ENCODE peak calls at places on chromosome 1, in six cellular contexts. S is WTC11, I is HCT116, K is H1, J is HepG2, T is GM12878. U is an unnamed sample.

GRCh38 chr1:23554481-23555224 is 4.6 kb downstream of the ID3 start:
- DNase-seq in I (peak; percentile 64), J (peak; percentile 76), T (no peak), K (no peak), S (peak; percentile 90), U (peak; percentile 92)

GRCh38 chr1:56934400-56935080 is 31.3 kb downstream of the C8B start:
- DNase-seq in T (no peak), S (no peak), I (no peak), J (no peak), K (no peak), U (no peak)

GRCh38 chr1:184945678-184946412 is 28.5 kb downstream of the NIBAN1 start:
- DNase-seq in S (no peak), T (peak; percentile 31), J (no peak), K (no peak), I (no peak), U (no peak)

GRCh38 chr1:22763479-22764200 is 53.0 kb downstream of the EPHB2 start:
- DNase-seq in I (no peak), T (peak; percentile 25), K (no peak), J (no peak), S (no peak), U (no peak)

GRCh38 chr1:29849038-29849750 is 612.9 kb downstream of the PTPRU start:
- DNase-seq in S (peak; percentile 76), I (no peak), J (peak; percentile 32), K (peak; percentile 56), T (peak; percentile 1), U (peak; percentile 50)

GRCh38 chr1:74363220-74363619 is 128.0 kb downstream of the TNNI3K start:
- DNase-seq in J (no peak), K (no peak), S (no peak), I (no peak), T (no peak), U (no peak)

GRCh38 chr1:236354330-236355147 is 39.5 kb upstream of the EDARADD start:
- DNase-seq in J (no peak), I (no peak), K (no peak), S (no peak), T (no peak), U (no peak)

GRCh38 chr1:26328597-26328996 is 10.8 kb downstream of the CD52 start:
- DNase-seq in J (no peak), K (no peak), I (no peak), T (no peak), S (no peak), U (no peak)

GRCh38 chr1:42017259-42017658 is 98.5 kb upstream of the HIVEP3 start:
- DNase-seq in S (no peak), J (no peak), T (peak; percentile 61), K (no peak), I (no peak), U (no peak)

GRCh38 chr1:89871768-89872473 is 51.1 kb downstream of the LRRC8D start:
- DNase-seq in K (no peak), J (no peak), I (no peak), T (no peak), S (no peak), U (no peak)

GRCh38 chr1:165443539-165444289 is 1.2 kb downstream of the RXRG start:
- DNase-seq in I (no peak), S (peak; percentile 18), T (no peak), K (no peak), J (no peak), U (no peak)

GRCh38 chr1:203769505-203770343 is 4.7 kb downstream of the LAX1 start:
- DNase-seq in S (no peak), T (no peak), K (no peak), I (no peak), J (peak; percentile 73), U (no peak)

GRCh38 chr1:41823453-41823852 is 95.3 kb downstream of the HIVEP3 start:
- DNase-seq in J (no peak), I (no peak), T (no peak), S (peak; percentile 79), K (peak; percentile 83), U (no peak)

GRCh38 chr1:86419277-86419903 is 4.6 kb upstream of the CLCA2 start:
- DNase-seq in J (no peak), T (no peak), S (peak; percentile 40), K (no peak), I (no peak), U (peak; percentile 30)

GRCh38 chr1:237677979-237678378 is 212.7 kb downstream of the ZP4 start:
- DNase-seq in I (no peak), J (no peak), S (no peak), T (no peak), K (no peak), U (no peak)

GRCh38 chr1:31196685-31197084 is 43.0 kb downstream of the NKAIN1 start:
- DNase-seq in J (no peak), S (no peak), I (no peak), K (no peak), T (no peak), U (no peak)

GRCh38 chr1:12113433-12114339 is 50.6 kb downstream of the TNFRSF8 start:
- DNase-seq in K (no peak), S (no peak), J (no peak), T (no peak), I (no peak), U (peak; percentile 26)

GRCh38 chr1:178609015-178609414 is 96.1 kb downstream of the TEX35 start:
- DNase-seq in T (no peak), J (no peak), K (no peak), I (no peak), S (no peak), U (no peak)

GRCh38 chr1:172421974-172422604 is 1.6 kb downstream of the C1orf105 start:
- DNase-seq in T (no peak), I (no peak), S (no peak), J (no peak), K (no peak), U (no peak)

GRCh38 chr1:153357853-153358690 is at the start of gene S100A9:
- DNase-seq in S (no peak), K (no peak), J (no peak), T (no peak), I (no peak), U (no peak)

GRCh38 chr1:45477646-45478045 is 13.3 kb downstream of the TESK2 start:
- DNase-seq in T (no peak), S (no peak), J (no peak), K (no peak), I (no peak), U (no peak)

GRCh38 chr1:8814870-8815269 is 2.6 kb downstream of the RERE start:
- DNase-seq in I (no peak), J (no peak), K (no peak), S (no peak), T (no peak), U (peak; percentile 61)

GRCh38 chr1:168520052-168520751 is 23.6 kb downstream of the XCL2 start:
- DNase-seq in J (no peak), K (no peak), S (peak; percentile 24), I (no peak), T (no peak), U (no peak)

GRCh38 chr1:101436100-101436511 is 199.3 kb downstream of the S1PR1 start:
- DNase-seq in J (no peak), I (no peak), S (no peak), K (no peak), T (peak; percentile 82), U (no peak)

GRCh38 chr1:101440484-101440883 is 203.7 kb downstream of the S1PR1 start:
- DNase-seq in K (no peak), I (no peak), T (no peak), S (no peak), J (no peak), U (no peak)

GRCh38 chr1:101438359-101438758 is 201.5 kb downstream of the S1PR1 start:
- DNase-seq in J (peak; percentile 2), T (no peak), I (no peak), S (no peak), K (no peak), U (no peak)
- TF ChIP-seq ATF3 in J (no peak), T (no peak), I (no peak), S (no peak), K (no peak), U (no peak)

GRCh38 chr1:177270863-177271262 is 100.1 kb downstream of the BRINP2 start:
- DNase-seq in I (no peak), T (no peak), J (no peak), K (no peak), S (no peak), U (no peak)
- TF ChIP-seq ATF3 in I (no peak), T (no peak), J (no peak), K (no peak), S (no peak), U (no peak)

DNA sequence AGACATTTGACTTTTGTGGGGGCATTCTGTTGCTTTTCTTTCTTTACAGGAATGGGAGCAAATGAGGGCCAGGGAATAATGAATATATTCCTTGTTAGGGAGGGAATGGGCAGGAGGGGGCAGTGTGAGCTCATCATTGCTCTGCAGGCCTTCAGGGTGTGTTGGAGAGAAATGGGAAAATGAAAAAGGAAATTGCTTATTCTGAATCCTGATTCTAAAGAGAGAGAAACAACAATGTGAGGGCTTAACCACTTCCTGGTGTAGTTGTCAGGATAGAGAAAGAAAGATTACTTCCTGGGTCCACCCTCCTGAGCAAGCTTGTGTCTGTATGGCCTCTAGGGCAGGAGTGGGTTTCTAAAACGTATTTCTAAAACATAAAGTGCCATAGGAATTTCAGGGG is 28.3 kb downstream of the VANGL2 start:
- DNase-seq in T (peak; percentile 81), I (peak; percentile 16), K (no peak), J (no peak), S (peak; percentile 46), U (peak; percentile 77)
- TF ChIP-seq ATF3 in T (no peak), I (no peak), K (no peak), J (no peak), S (no peak), U (no peak)

GRCh38 chr1:62386351-62387121 is 50.3 kb upstream of the USP1 start:
- DNase-seq in S (no peak), K (no peak), T (no peak), I (no peak), J (peak; percentile 88), U (no peak)

GRCh38 chr1:62381831-62382505 is 54.9 kb upstream of the USP1 start:
- DNase-seq in K (no peak), S (no peak), I (no peak), T (no peak), J (no peak), U (no peak)

GRCh38 chr1:62385923-62386322 is 50.9 kb upstream of the USP1 start:
- DNase-seq in I (no peak), T (no peak), S (no peak), K (no peak), J (peak; percentile 11), U (no peak)

GRCh38 chr1:62382581-62382980 is 54.3 kb upstream of the USP1 start:
- DNase-seq in K (no peak), I (no peak), T (no peak), J (no peak), S (no peak), U (no peak)

DNA sequence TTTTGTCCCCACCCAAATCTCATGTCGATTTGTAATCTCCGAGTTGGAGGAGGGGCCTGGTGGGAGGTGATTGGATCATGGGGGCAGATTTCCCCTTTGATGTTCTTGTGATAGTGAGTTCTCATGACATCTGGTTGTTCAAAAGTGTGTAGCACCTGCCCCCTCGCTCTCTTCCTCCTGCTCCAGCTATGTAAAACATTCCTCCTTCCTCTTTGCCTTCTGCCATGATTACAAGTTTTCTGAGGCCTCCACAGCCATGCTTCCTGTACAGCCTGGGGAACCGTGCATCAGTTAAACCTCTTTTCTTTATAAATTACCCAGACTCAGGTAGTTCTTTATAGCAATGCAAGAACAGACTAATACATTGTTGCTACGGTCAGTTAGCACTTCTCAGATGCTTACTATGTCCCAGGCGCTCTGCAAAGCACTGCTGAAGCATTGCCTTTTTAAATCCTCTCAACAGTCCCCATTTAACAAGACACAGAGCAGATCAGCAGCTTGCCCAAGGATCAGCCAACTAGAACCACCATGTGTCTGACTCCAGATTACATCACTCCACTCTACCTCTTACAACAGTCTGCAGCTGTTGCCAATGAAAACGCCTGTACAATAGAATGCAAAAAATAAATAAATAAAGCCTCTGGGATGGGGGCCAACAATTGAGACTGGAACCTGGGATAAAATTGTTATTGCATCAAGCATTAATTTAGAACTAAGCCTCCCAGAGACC is 52.4 kb upstream of the USP1 start:
- DNase-seq in S (no peak), I (no peak), J (no peak), T (no peak), K (no peak), U (no peak)
- TF ChIP-seq ATF3 in S (no peak), I (no peak), J (no peak), T (no peak), K (no peak), U (no peak)